ENCODE peak calls at places on chromosomes 3 and 15, in seven cellular contexts. J is IMR-90, T is neuronal stem cell, K is H9, N is H1, D is trophoblast cell, A is mesendoderm. S is an unnamed sample.

GRCh38 chr15:33313491-33313890 is 2.7 kb downstream of the RYR3 start:
- DNase-seq in J (no peak), T (no peak), K (no peak), N (no peak), D (no peak), A (no peak), S (no peak)

GRCh38 chr15:74259821-74260502 is 23.8 kb downstream of the CCDC33 start:
- DNase-seq in J (no peak), T (no peak), K (no peak), N (no peak), D (no peak), A (no peak), S (no peak)

GRCh38 chr3:46901061-46901460 is 23.5 kb downstream of the PTH1R start:
- DNase-seq in J (no peak), T (no peak), K (no peak), N (no peak), D (no peak), A (no peak), S (no peak)

GRCh38 chr3:32026583-32026982 is 45.0 kb downstream of the ZNF860 start:
- DNase-seq in J (no peak), T (no peak), K (no peak), N (no peak), D (no peak), A (no peak), S (no peak)

GRCh38 chr3:123336441-123336851 is 112.4 kb downstream of the ADCY5 start:
- DNase-seq in J (no peak), T (no peak), K (no peak), N (no peak), D (no peak), A (no peak), S (no peak)

GRCh38 chr3:129592362-129593150 is 13.9 kb downstream of the PLXND1 start:
- DNase-seq in J (no peak), T (no peak), K (peak; percentile 68), N (peak; percentile 77), D (no peak), A (peak; percentile 85), S (peak; percentile 77)

GRCh38 chr15:29972051-29972450 is 110.7 kb upstream of the GOLGA8J start:
- DNase-seq in J (no peak), T (no peak), K (no peak), N (no peak), D (no peak), A (no peak), S (no peak)

GRCh38 chr3:27521179-27521871 is 37.1 kb upstream of the SLC4A7 start:
- DNase-seq in J (peak; percentile 95), T (no peak), K (no peak), N (no peak), D (peak; percentile 60), A (no peak), S (peak; percentile 91)

GRCh38 chr15:47688573-47689086 is 28.7 kb upstream of the SEMA6D start:
- DNase-seq in J (peak; percentile 83), T (no peak), K (no peak), N (no peak), D (no peak), A (no peak), S (peak; percentile 48)

GRCh38 chr3:102006812-102007485 is 157.6 kb downstream of the NFKBIZ start:
- DNase-seq in J (peak; percentile 96), T (no peak), K (no peak), N (no peak), D (no peak), A (no peak), S (peak; percentile 85)

GRCh38 chr15:32908921-32909320 is 191.1 kb downstream of the GREM1 start:
- DNase-seq in J (no peak), T (no peak), K (no peak), N (no peak), D (no peak), A (no peak), S (no peak)

GRCh38 chr3:14770591-14770990 is 48.2 kb upstream of the FGD5 start:
- DNase-seq in J (no peak), T (no peak), K (no peak), N (no peak), D (no peak), A (no peak), S (no peak)

GRCh38 chr3:130820976-130821375 is 72.9 kb upstream of the ATP2C1 start:
- DNase-seq in J (peak; percentile 28), T (no peak), K (no peak), N (no peak), D (peak; percentile 38), A (peak; percentile 59), S (peak; percentile 58)

GRCh38 chr3:158809642-158810041 is 7.8 kb downstream of the MFSD1 start:
- DNase-seq in J (peak; percentile 37), T (no peak), K (no peak), N (no peak), D (no peak), A (no peak), S (peak; percentile 28)

GRCh38 chr3:195876297-195877031 is 31.9 kb downstream of the TNK2 start:
- DNase-seq in J (no peak), T (no peak), K (no peak), N (no peak), D (no peak), A (no peak), S (no peak)

GRCh38 chr3:100578646-100579045 is 30.8 kb upstream of the ADGRG7 start:
- DNase-seq in J (no peak), T (no peak), K (no peak), N (no peak), D (no peak), A (no peak), S (no peak)

GRCh38 chr15:83973816-83974215 is 261.8 kb upstream of the GOLGA6L4 start:
- DNase-seq in J (peak; percentile 4), T (no peak), K (no peak), N (no peak), D (no peak), A (peak; percentile 26), S (no peak)

DNA sequence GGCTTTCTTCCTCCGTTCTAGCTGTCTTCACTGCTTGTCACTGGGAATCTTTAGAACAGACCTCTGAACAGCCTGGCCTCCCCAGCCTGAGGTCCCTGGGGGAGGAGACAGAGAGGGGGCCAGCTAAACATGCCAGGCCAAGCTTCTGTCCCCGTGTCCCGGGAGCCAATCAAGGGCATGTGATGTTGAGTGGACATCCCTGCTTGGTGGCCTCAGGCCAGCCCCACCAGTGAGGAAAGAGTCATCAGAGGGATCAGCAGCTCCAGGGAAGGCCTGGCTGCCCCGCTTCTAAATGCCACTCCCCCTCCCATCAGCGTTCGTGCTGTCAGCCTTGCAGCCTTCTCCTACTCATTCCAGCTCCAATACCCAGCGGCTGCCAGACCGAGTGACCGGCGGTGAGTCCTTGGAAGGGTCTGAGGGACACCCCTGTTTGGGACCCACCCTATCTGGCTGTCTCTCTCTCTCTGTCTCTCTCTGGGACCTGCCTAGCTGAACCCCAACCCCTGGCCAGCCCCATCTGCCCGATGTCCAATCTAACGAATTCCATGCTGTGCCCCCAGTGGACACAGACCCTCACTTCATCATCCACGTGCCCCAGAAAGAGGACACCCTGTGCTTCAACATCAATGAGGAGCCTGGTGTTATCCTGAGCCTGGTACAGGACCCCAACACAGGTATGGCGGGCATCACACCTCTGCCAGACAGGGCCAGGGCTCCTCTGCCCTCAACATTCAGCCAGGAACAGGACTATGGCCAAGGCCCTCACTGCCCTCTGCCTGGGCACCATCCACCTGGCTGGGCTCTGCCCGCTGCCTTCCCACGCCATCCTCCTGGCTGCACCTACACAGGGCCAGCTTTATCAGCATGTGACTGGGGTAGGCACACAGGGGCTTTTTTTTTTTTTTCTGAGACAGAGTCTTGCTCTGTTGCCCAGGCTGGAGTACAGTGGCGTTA is 6.6 kb upstream of the ITIH3 start:
- DNase-seq in J (no peak), T (no peak), K (no peak), N (no peak), D (no peak), A (no peak), S (no peak)
- H3K27ac ChIP-seq in J (no peak overlapping the region), T (no peak overlapping the region), K (no peak overlapping the region), N (no peak overlapping the region), D (no peak overlapping the region), A (no peak overlapping the region), S (no peak overlapping the region)

GRCh38 chr15:43423793-43424192 is 52.9 kb downstream of the TUBGCP4 start:
- DNase-seq in J (peak; percentile 18), T (no peak), K (no peak), N (no peak), D (no peak), A (no peak), S (no peak)
- H2BK120ac ChIP-seq in J (no peak overlapping the region), T (no peak overlapping the region), K (no peak overlapping the region), N (no peak overlapping the region), D (no peak overlapping the region), A (no peak overlapping the region), S (no peak overlapping the region)

DNA sequence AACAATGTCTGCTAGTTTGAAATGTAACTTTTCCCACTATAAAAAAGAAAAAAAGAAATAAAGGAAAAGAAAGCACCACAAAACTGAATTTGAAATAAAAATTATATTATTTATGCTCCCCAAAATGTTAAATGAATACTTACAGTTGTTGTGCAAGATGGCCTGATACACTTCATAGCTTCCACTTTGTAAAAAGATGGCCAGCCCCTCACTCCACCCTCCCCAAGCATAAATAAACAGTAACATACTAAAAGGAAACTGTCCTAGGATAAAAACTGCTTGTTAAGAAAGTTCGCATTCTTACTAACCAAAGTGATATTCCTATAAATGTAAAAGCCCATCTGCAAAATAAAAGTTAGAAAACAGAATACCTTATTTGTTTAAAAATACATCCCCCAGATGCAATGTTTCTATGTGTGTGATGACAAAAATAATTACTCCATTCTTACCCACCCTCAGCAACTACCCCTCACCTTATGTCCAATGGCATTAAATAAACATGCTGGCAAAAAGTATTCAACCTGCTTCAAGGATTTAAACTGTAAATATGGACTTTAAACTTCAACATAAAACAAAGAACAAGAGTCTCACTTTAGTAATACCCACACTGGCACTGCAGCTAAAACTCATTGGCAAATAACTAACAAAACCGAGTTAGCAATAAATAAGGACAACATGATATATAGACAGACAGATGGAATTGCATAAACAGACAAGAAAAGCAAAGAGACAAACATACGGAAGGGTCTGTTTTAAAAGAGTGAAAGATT is 47.8 kb downstream of the ZBTB20 start:
- DNase-seq in J (peak; percentile 17), T (no peak), K (no peak), N (no peak), D (no peak), A (no peak), S (peak; percentile 29)
- H3K9ac ChIP-seq in J (no peak overlapping the region), T (no peak overlapping the region), K (no peak overlapping the region), N (no peak overlapping the region), D (no peak overlapping the region), A (no peak overlapping the region), S (peak overlapping the region; percentile 87)

GRCh38 chr3:73121684-73122331 is 60.3 kb downstream of the EBLN2 start:
- DNase-seq in J (no peak), T (no peak), K (no peak), N (no peak), D (no peak), A (no peak), S (no peak)
- H3K27ac ChIP-seq in J (no peak overlapping the region), T (no peak overlapping the region), K (no peak overlapping the region), N (no peak overlapping the region), D (no peak overlapping the region), A (no peak overlapping the region), S (no peak overlapping the region)

S was measured in mesenchymal stem cell.